ENCODE peak calls at places on chromosomes 5 and 9, in four cellular contexts. J is fibroblast of lung, Z is left ventricle myocardium inferior, U is lower lobe of right lung. N is an unnamed sample.

GRCh38 chr9:122474561-122474960 is 3.2 kb downstream of the OR1J1 start:
- DNase-seq in J (no peak), Z (no peak), U (no peak), N (no peak)

GRCh38 chr5:131716650-131717049 is 80.2 kb downstream of the FNIP1 start:
- DNase-seq in J (no peak), Z (no peak), U (no peak), N (no peak)

GRCh38 chr5:40572947-40573346 is 106.8 kb upstream of the PTGER4 start:
- DNase-seq in J (peak; percentile 23), Z (no peak), U (no peak), N (peak; percentile 94)

GRCh38 chr5:169567079-169567478 is 16.5 kb upstream of the SPDL1 start:
- DNase-seq in J (peak; percentile 48), Z (no peak), U (no peak), N (no peak)

GRCh38 chr5:149543361-149544198 is 7.7 kb downstream of the CSNK1A1 start:
- DNase-seq in J (no peak), Z (no peak), U (no peak), N (no peak)

GRCh38 chr5:135027699-135028615 is 6.1 kb downstream of the PITX1 start:
- DNase-seq in J (no peak), Z (no peak), U (peak; percentile 38), N (no peak)

GRCh38 chr5:73135429-73136276 is 15.3 kb downstream of the TMEM171 start:
- DNase-seq in J (peak; percentile 38), Z (no peak), U (no peak), N (peak; percentile 58)

GRCh38 chr5:58318468-58318867 is 141.4 kb downstream of the PLK2 start:
- DNase-seq in J (peak; percentile 92), Z (no peak), U (no peak), N (peak; percentile 14)

GRCh38 chr9:114914139-114914538 is 16.3 kb downstream of the TNFSF8 start:
- DNase-seq in J (no peak), Z (no peak), U (no peak), N (peak; percentile 20)

GRCh38 chr5:148623741-148624140 is 30.6 kb downstream of the HTR4 start:
- DNase-seq in J (peak; percentile 3), Z (no peak), U (no peak), N (no peak)

GRCh38 chr5:93583525-93583798 is 440 bp downstream of the NR2F1 start:
- DNase-seq in J (no peak), Z (no peak), U (no peak), N (no peak)

GRCh38 chr9:113673726-113674125 is 202.4 kb upstream of the ZNF618 start:
- DNase-seq in J (peak; percentile 80), Z (no peak), U (no peak), N (peak; percentile 52)

GRCh38 chr5:151799407-151799806 is 27.7 kb downstream of the G3BP1 start:
- DNase-seq in J (peak; percentile 52), Z (no peak), U (no peak), N (peak; percentile 63)

GRCh38 chr5:171855798-171856772 is 70.5 kb downstream of the SMIM23 start:
- DNase-seq in J (no peak), Z (no peak), U (no peak), N (no peak)

GRCh38 chr5:110086658-110087388 is 397.1 kb downstream of the MAN2A1 start:
- DNase-seq in J (peak; percentile 96), Z (no peak), U (no peak), N (peak; percentile 100)

GRCh38 chr5:74075900-74076484 is 450.0 kb downstream of the ARHGEF28 start:
- DNase-seq in J (peak; percentile 18), Z (no peak), U (no peak), N (no peak)

GRCh38 chr9:78626971-78627370 is 330.0 kb downstream of the PSAT1 start:
- DNase-seq in J (no peak), Z (no peak), U (no peak), N (no peak)

GRCh38 chr5:41924872-41925554 is at the start of gene FBXO4:
- DNase-seq in J (peak; percentile 82), Z (peak; percentile 89), U (peak; percentile 94), N (peak; percentile 82)

GRCh38 chr9:133351908-133352634 is 4.1 kb downstream of the RPL7A start:
- DNase-seq in J (peak; percentile 59), Z (no peak), U (no peak), N (peak; percentile 81)

GRCh38 chr9:130741831-130742449 is 48.4 kb downstream of the EXOSC2 start:
- DNase-seq in J (peak; percentile 80), Z (no peak), U (no peak), N (peak; percentile 83)

GRCh38 chr5:162096448-162096847 is 28.9 kb downstream of the GABRG2 start:
- DNase-seq in J (no peak), Z (no peak), U (no peak), N (no peak)

DNA sequence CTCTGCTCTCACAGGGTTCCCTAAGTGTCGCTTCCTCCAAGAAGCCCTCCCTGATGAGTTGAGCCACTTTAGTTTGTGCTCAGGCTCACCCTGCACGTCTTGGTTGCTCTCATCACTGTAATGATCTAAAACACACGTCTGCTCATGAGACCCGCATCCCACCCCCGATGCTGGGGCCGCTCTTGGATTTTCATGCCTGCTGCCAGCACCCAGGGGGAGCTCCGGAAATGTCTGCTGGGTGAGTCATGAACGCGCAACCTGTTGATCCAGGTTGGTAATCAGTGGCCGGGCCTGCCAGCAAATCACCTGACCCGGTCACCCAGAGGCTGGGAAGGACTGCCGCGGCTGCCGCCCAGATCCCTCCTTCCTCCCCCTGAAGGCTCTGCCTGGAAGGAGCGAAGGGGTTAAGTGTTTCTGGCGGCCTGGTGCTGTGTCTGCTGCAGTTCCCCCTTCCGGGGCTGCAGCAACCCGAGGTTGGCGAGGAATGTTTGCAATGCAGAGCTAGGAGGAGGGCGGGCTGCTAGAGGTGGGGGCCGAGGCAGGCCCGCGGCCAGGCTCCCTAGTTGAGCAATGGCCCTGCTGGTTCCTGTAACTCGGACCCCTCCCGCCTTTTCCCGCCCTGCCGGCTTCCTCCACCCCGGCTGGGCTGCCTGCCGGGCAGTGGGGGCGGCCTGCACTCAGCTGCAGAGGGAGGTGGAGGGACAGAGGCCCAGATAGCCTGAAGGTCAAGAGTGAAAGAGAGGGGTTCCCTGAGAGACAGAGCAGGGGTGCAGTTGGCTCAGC is 156.1 kb upstream of the IER5L start:
- DNase-seq in J (peak; percentile 99), Z (peak; percentile 93), U (peak; percentile 95), N (peak; percentile 87)
- H3K4me3 ChIP-seq in J (no peak overlapping the region), Z (peak overlapping the region; percentile 54), U (peak overlapping the region; percentile 30), N (no peak overlapping the region)

GRCh38 chr9:137190315-137190853 is 1.9 kb downstream of the SSNA1 start:
- DNase-seq in J (no peak), Z (no peak), U (no peak), N (no peak)
- H3K4me3 ChIP-seq in J (no peak overlapping the region), Z (peak overlapping the region; percentile 100), U (peak overlapping the region; percentile 98), N (no peak overlapping the region)

GRCh38 chr9:105416840-105417239 is 31.0 kb upstream of the FSD1L start:
- DNase-seq in J (no peak), Z (no peak), U (no peak), N (no peak)
- H3K4me3 ChIP-seq in J (no peak overlapping the region), Z (no peak overlapping the region), U (no peak overlapping the region), N (no peak overlapping the region)

DNA sequence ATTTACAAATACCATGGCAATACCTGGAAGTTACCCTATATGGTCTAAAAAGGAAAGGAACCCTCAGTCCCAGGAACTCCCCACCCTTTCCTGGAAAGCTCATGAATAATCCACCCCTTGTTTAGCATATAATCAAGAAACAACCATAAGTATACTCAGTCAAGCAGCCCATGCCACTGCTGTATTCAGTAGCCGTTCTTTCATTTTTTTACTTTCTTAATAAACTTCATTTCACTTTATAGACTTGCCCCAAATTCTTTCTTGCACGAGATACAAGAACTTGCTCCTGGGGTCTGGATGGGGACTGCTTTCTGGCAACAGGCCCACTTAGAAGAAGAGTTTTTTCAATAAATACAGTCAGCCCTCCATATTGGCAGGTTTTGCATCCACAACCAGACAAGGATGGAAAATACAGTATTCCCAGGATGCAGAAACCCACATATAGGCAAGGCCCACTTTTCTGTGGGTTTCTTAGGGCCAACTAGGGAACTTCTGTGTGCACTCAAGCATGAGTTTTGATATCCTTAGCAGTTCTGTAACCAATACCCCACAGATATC is 2.8 kb upstream of the TBCA start:
- DNase-seq in J (no peak), Z (no peak), U (no peak), N (no peak)
- H3K4me3 ChIP-seq in J (no peak overlapping the region), Z (no peak overlapping the region), U (no peak overlapping the region), N (no peak overlapping the region)

GRCh38 chr5:158951461-158951860 is 148.3 kb downstream of the EBF1 start:
- DNase-seq in J (no peak), Z (no peak), U (no peak), N (no peak)
- H3K4me3 ChIP-seq in J (no peak overlapping the region), Z (no peak overlapping the region), U (no peak overlapping the region), N (no peak overlapping the region)

DNA sequence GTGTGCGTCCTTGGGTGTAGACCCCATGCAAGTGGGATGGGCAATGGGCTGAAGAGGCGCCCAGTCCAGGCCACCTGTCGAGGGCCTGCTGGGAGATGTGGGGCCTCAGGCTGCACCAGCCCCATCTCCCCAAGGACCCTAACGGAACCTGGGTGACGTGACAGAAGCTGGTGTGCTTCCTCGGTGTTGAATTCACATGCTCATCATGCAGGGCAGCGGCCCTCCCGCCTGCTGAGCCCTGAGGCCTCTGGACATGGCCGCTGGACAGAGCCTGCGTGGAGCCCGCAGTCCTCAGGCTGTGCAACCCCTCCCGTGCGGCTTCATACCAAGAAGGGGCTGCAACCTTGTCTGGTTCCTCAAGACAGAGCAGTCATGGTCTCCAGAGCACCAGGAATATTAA is 26.8 kb downstream of the TERT start:
- DNase-seq in J (no peak), Z (no peak), U (no peak), N (no peak)
- H3K4me3 ChIP-seq in J (no peak overlapping the region), Z (no peak overlapping the region), U (no peak overlapping the region), N (no peak overlapping the region)

GRCh38 chr5:119383008-119383407 is 27.2 kb downstream of the TNFAIP8 start:
- DNase-seq in J (no peak), Z (no peak), U (no peak), N (no peak)
- H3K4me3 ChIP-seq in J (no peak overlapping the region), Z (no peak overlapping the region), U (no peak overlapping the region), N (no peak overlapping the region)

GRCh38 chr5:2387224-2388004 is 364.1 kb downstream of the IRX2 start:
- DNase-seq in J (no peak), Z (no peak), U (no peak), N (no peak)
- H3K4me3 ChIP-seq in J (no peak overlapping the region), Z (no peak overlapping the region), U (peak overlapping the region; percentile 7), N (no peak overlapping the region)